ENCODE peak calls at places on chromosomes 13 and 19, in four cellular contexts. One of them, this sample, is unnamed.

GRCh38 chr19:17753976-17754375 is 2.7 kb downstream of the FCHO1 start:
- DNase-seq in kidney epithelial cell: no peak
- DNase-seq in psoas muscle: no peak
- DNase-seq in osteoblast: no peak
- DNase-seq in this sample: no peak

GRCh38 chr19:35717665-35718344 is at the start of gene KMT2B:
- DNase-seq in osteoblast: peak
- DNase-seq in psoas muscle: peak
- DNase-seq in kidney epithelial cell: peak
- DNase-seq in this sample: peak

GRCh38 chr19:18469245-18470107 is 31.5 kb upstream of the ISYNA1 start:
- DNase-seq in kidney epithelial cell: peak
- DNase-seq in osteoblast: peak
- DNase-seq in psoas muscle: peak
- DNase-seq in this sample: peak

GRCh38 chr13:53004605-53005004 is 24.0 kb upstream of the OLFM4 start:
- DNase-seq in psoas muscle: no peak
- DNase-seq in kidney epithelial cell: no peak
- DNase-seq in osteoblast: no peak
- DNase-seq in this sample: no peak

GRCh38 chr13:33180009-33180804 is 105.3 kb downstream of the STARD13 start:
- DNase-seq in kidney epithelial cell: no peak
- DNase-seq in osteoblast: no peak
- DNase-seq in psoas muscle: no peak
- DNase-seq in this sample: no peak

GRCh38 chr19:47227347-47228167 is 3.4 kb downstream of the BBC3 start:
- DNase-seq in osteoblast: peak
- DNase-seq in psoas muscle: peak
- DNase-seq in kidney epithelial cell: peak
- DNase-seq in this sample: peak

GRCh38 chr13:110265682-110266430 is 41.1 kb downstream of the COL4A1 start:
- DNase-seq in osteoblast: no peak
- DNase-seq in psoas muscle: peak
- DNase-seq in kidney epithelial cell: no peak
- DNase-seq in this sample: no peak

GRCh38 chr13:92122454-92122853 is 724.0 kb downstream of the GPC5 start:
- DNase-seq in psoas muscle: no peak
- DNase-seq in kidney epithelial cell: no peak
- DNase-seq in osteoblast: no peak
- DNase-seq in this sample: no peak

GRCh38 chr13:30422056-30422914 is at the start of gene UBE2L5:
- DNase-seq in psoas muscle: peak
- DNase-seq in kidney epithelial cell: no peak
- DNase-seq in osteoblast: peak
- DNase-seq in this sample: peak

GRCh38 chr13:53605306-53605705 is 576.7 kb downstream of the OLFM4 start:
- DNase-seq in osteoblast: no peak
- DNase-seq in psoas muscle: no peak
- DNase-seq in kidney epithelial cell: no peak
- DNase-seq in this sample: no peak

GRCh38 chr13:58247080-58247479 is 615.5 kb downstream of the PCDH17 start:
- DNase-seq in kidney epithelial cell: no peak
- DNase-seq in psoas muscle: no peak
- DNase-seq in osteoblast: no peak
- DNase-seq in this sample: no peak

GRCh38 chr19:29004796-29005195 is 208.2 kb downstream of the UQCRFS1 start:
- DNase-seq in kidney epithelial cell: no peak
- DNase-seq in psoas muscle: no peak
- DNase-seq in osteoblast: no peak
- DNase-seq in this sample: no peak

GRCh38 chr19:2302319-2303208 is 5.4 kb downstream of the LINGO3 start:
- DNase-seq in osteoblast: peak
- DNase-seq in psoas muscle: peak
- DNase-seq in kidney epithelial cell: no peak
- DNase-seq in this sample: peak

GRCh38 chr19:41352609-41353465 is 885 bp downstream of the TGFB1 start:
- DNase-seq in kidney epithelial cell: no peak
- DNase-seq in osteoblast: peak
- DNase-seq in psoas muscle: peak
- DNase-seq in this sample: peak

GRCh38 chr13:32383836-32384618 is 43.9 kb downstream of the N4BP2L1 start:
- DNase-seq in osteoblast: no peak
- DNase-seq in kidney epithelial cell: no peak
- DNase-seq in psoas muscle: no peak
- DNase-seq in this sample: no peak

GRCh38 chr13:41696163-41697003 is 239.0 kb downstream of the RGCC start:
- DNase-seq in psoas muscle: no peak
- DNase-seq in kidney epithelial cell: peak
- DNase-seq in osteoblast: peak
- DNase-seq in this sample: no peak

GRCh38 chr19:38070573-38070972 is 153.4 kb downstream of the DPF1 start:
- DNase-seq in psoas muscle: no peak
- DNase-seq in kidney epithelial cell: peak
- DNase-seq in osteoblast: peak
- DNase-seq in this sample: no peak

GRCh38 chr19:17602217-17602616 is 46.8 kb downstream of the COLGALT1 start:
- DNase-seq in psoas muscle: no peak
- DNase-seq in kidney epithelial cell: no peak
- DNase-seq in osteoblast: peak
- DNase-seq in this sample: no peak

GRCh38 chr13:65656740-65657329 is 1573.3 kb downstream of the PCDH9 start:
- DNase-seq in psoas muscle: no peak
- DNase-seq in kidney epithelial cell: no peak
- DNase-seq in osteoblast: no peak
- DNase-seq in this sample: peak

GRCh38 chr19:8194528-8195275 is 14.5 kb upstream of the CERS4 start:
- DNase-seq in psoas muscle: peak
- DNase-seq in kidney epithelial cell: no peak
- DNase-seq in osteoblast: no peak
- DNase-seq in this sample: no peak

GRCh38 chr13:100262404-100262803 is 173.5 kb downstream of the PCCA start:
- DNase-seq in kidney epithelial cell: no peak
- DNase-seq in osteoblast: no peak
- DNase-seq in psoas muscle: no peak
- DNase-seq in this sample: no peak

GRCh38 chr13:106078191-106078590 is 457.3 kb downstream of the EFNB2 start:
- DNase-seq in osteoblast: no peak
- DNase-seq in psoas muscle: no peak
- DNase-seq in kidney epithelial cell: no peak
- DNase-seq in this sample: no peak

GRCh38 chr19:32450217-32450616 is 44.6 kb downstream of the DPY19L3 start:
- DNase-seq in kidney epithelial cell: no peak
- DNase-seq in psoas muscle: no peak
- DNase-seq in osteoblast: no peak
- DNase-seq in this sample: no peak

DNA sequence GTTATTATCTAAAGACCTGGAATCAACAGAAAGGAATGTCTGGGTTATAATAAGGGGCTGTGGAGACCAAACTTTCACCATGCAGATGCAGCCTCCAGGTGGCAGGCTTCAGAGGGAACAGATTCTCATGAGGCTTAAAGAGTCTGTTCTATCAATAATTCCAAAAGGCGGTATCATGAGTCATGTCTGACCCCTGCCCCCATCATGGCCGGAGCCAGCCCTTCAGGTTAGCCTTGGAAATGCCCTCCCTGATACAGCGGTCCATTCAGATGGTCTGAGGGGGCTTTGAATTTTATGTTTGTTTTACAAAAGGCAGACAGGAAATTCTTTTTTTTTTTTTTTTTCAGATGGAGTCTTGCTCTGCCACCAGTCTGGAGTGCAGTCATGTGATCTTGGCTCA is 21.7 kb upstream of the LAMP1 start:
- DNase-seq in osteoblast: peak
- DNase-seq in psoas muscle: peak
- DNase-seq in kidney epithelial cell: no peak
- DNase-seq in this sample: peak
- TF ChIP-seq CTCF in osteoblast: peak
- TF ChIP-seq CTCF in psoas muscle: peak
- TF ChIP-seq CTCF in kidney epithelial cell: peak
- TF ChIP-seq CTCF in this sample: peak

GRCh38 chr19:10478903-10479384 is 24.2 kb downstream of the KEAP1 start:
- DNase-seq in kidney epithelial cell: no peak
- DNase-seq in psoas muscle: peak
- DNase-seq in osteoblast: peak
- DNase-seq in this sample: peak
- TF ChIP-seq CTCF in kidney epithelial cell: peak
- TF ChIP-seq CTCF in psoas muscle: peak
- TF ChIP-seq CTCF in osteoblast: peak
- TF ChIP-seq CTCF in this sample: no peak

DNA sequence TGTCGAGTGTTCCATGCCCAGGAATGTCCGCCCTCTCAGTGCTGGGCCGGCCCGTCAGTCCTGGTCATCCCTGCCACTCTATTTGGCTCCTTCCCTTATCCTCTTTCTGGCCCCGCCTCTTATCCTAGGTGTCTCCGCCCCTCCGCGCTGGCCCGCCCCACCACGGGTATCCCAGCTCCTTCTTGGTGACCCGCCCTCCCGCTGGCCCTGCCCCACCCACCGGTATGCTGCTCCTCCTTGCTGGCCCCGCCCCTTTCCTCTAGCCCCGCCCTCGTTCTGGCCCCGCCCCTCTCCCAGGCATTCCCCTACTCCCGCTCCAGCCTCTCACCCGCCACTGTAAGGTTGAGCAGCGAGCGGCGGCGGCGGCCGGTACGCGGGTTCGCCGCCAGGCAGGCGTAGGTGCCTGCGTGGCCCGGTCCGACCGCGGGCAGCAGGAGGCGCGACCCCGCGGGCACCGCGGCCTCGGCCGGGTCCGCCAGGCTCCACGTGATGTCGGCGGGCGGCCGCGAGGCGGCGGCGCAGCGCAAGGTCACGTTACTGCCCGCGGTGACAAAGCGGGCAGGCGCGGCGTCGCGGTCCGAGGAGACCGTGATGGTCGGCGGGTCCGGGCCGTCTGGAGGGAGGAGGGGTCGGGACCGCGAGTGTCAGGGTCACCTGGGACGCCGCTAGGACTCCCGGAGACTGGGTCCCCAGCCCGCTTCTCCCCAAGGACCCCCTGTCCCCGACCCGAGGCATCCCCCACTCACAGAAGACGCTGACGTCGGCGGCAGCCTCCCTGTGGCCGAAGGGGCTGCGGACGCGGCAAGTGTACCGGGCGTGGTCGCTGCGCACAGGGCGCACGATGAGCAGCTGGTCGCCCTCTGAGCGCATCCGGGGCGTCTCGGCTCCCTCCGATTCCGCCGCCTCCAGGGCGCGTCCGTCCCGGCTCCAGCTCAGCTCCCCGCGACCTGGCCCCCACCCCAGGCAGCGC is 2.0 kb downstream of the VSIG10L start:
- DNase-seq in kidney epithelial cell: peak
- DNase-seq in psoas muscle: peak
- DNase-seq in osteoblast: peak
- DNase-seq in this sample: peak
- TF ChIP-seq CTCF in kidney epithelial cell: no peak
- TF ChIP-seq CTCF in psoas muscle: peak
- TF ChIP-seq CTCF in osteoblast: no peak
- TF ChIP-seq CTCF in this sample: no peak

GRCh38 chr19:30375651-30376050 is 3.5 kb downstream of the ZNF536 start:
- DNase-seq in osteoblast: no peak
- DNase-seq in psoas muscle: no peak
- DNase-seq in kidney epithelial cell: no peak
- DNase-seq in this sample: no peak

GRCh38 chr19:30376826-30377425 is 4.7 kb downstream of the ZNF536 start:
- DNase-seq in osteoblast: no peak
- DNase-seq in psoas muscle: no peak
- DNase-seq in kidney epithelial cell: no peak
- DNase-seq in this sample: no peak

GRCh38 chr19:30378701-30379100 is 6.5 kb downstream of the ZNF536 start:
- DNase-seq in psoas muscle: no peak
- DNase-seq in kidney epithelial cell: no peak
- DNase-seq in osteoblast: no peak
- DNase-seq in this sample: no peak

GRCh38 chr19:30374791-30375650 is 2.8 kb downstream of the ZNF536 start:
- DNase-seq in psoas muscle: no peak
- DNase-seq in osteoblast: no peak
- DNase-seq in kidney epithelial cell: no peak
- DNase-seq in this sample: no peak

DNA sequence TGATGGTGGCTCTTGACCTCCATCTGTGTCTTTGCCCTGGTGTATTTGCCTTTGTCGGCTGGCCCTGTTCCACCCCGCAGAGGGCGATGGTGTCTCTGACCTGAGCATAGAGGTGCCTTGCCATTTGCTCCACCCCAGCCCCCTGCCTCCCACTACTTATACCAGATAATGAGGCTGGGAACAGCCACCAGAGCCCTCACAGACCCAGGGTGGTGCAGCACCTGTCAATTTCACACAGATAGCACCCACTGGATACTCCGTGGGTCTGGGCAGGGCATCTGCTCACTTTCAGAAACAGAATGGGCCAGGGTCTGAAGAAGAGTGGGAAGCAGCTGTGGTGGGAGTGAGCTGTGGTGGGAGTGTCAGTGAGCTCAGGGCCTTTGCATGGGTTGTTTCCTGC is 4.1 kb downstream of the ZNF536 start:
- DNase-seq in kidney epithelial cell: no peak
- DNase-seq in psoas muscle: no peak
- DNase-seq in osteoblast: no peak
- DNase-seq in this sample: no peak
- TF ChIP-seq CTCF in kidney epithelial cell: no peak
- TF ChIP-seq CTCF in psoas muscle: no peak
- TF ChIP-seq CTCF in osteoblast: no peak
- TF ChIP-seq CTCF in this sample: no peak

GRCh38 chr19:49626243-49626642 is 13.7 kb downstream of the RRAS start:
- DNase-seq in kidney epithelial cell: no peak
- DNase-seq in osteoblast: peak
- DNase-seq in psoas muscle: no peak
- DNase-seq in this sample: no peak
- TF ChIP-seq CTCF in kidney epithelial cell: no peak
- TF ChIP-seq CTCF in osteoblast: no peak
- TF ChIP-seq CTCF in psoas muscle: no peak
- TF ChIP-seq CTCF in this sample: no peak

GRCh38 chr13:29418026-29418425 is 177.5 kb downstream of the SLC7A1 start:
- DNase-seq in osteoblast: no peak
- DNase-seq in psoas muscle: no peak
- DNase-seq in kidney epithelial cell: no peak
- DNase-seq in this sample: no peak
- TF ChIP-seq CTCF in osteoblast: peak
- TF ChIP-seq CTCF in psoas muscle: no peak
- TF ChIP-seq CTCF in kidney epithelial cell: no peak
- TF ChIP-seq CTCF in this sample: no peak

GRCh38 chr19:42424712-42425131 is 2.5 kb downstream of the LIPE start:
- DNase-seq in osteoblast: peak
- DNase-seq in psoas muscle: no peak
- DNase-seq in kidney epithelial cell: no peak
- DNase-seq in this sample: no peak
- TF ChIP-seq CTCF in osteoblast: peak
- TF ChIP-seq CTCF in psoas muscle: no peak
- TF ChIP-seq CTCF in kidney epithelial cell: peak
- TF ChIP-seq CTCF in this sample: no peak